ENCODE peak calls at places on chromosomes 2 and 18, in five cellular contexts. B is esophagus muscularis mucosa; J is trophoblast cell; P is CD8-positive, alpha-beta memory T cell; X is mammary epithelial cell. R is an unnamed sample. For H3K4me1, the result is how much of the 10 kb centered on the place peaks cover.

GRCh38 chr2:55490554-55490953 is 29.0 kb upstream of the CFAP36 start:
- DNase-seq in B (no peak), J (no peak), P (no peak), X (peak), R (peak)

GRCh38 chr18:54147439-54147838 is 77.0 kb downstream of the MBD2 start:
- DNase-seq in B (no peak), J (no peak), P (no peak), X (no peak), R (no peak)

GRCh38 chr2:168194784-168195522 is 52.4 kb downstream of the STK39 start:
- DNase-seq in B (no peak), J (no peak), P (no peak), X (no peak), R (no peak)

GRCh38 chr2:134778372-134778771 is 59.6 kb upstream of the TMEM163 start:
- DNase-seq in B (no peak), J (no peak), P (no peak), X (no peak), R (no peak)

GRCh38 chr18:38586327-38586726 is 1020.7 kb upstream of the CELF4 start:
- DNase-seq in B (no peak), J (no peak), P (no peak), X (no peak), R (no peak)

GRCh38 chr18:23154823-23155517 is 19.7 kb downstream of the CABLES1 start:
- DNase-seq in B (no peak), J (no peak), P (no peak), X (no peak), R (no peak)

GRCh38 chr18:2780750-2781149 is 66.1 kb upstream of the EMILIN2 start:
- DNase-seq in B (no peak), J (no peak), P (no peak), X (no peak), R (no peak)

GRCh38 chr2:229520582-229521221 is 193.7 kb downstream of the DNER start:
- DNase-seq in B (no peak), J (no peak), P (no peak), X (no peak), R (peak)

GRCh38 chr18:50686409-50686808 is 126.5 kb downstream of the MAPK4 start:
- DNase-seq in B (no peak), J (no peak), P (no peak), X (no peak), R (no peak)

GRCh38 chr2:118859157-118859770 is 11.8 kb upstream of the EN1 start:
- DNase-seq in B (no peak), J (no peak), P (no peak), X (no peak), R (no peak)

GRCh38 chr18:30487962-30488361 is 554.6 kb downstream of the DSC3 start:
- DNase-seq in B (no peak), J (no peak), P (no peak), X (peak), R (no peak)

GRCh38 chr2:24857741-24858140 is 62.3 kb downstream of the ADCY3 start:
- DNase-seq in B (no peak), J (no peak), P (no peak), X (no peak), R (no peak)

GRCh38 chr18:48020337-48021250 is 90.1 kb upstream of the SMAD2 start:
- DNase-seq in B (no peak), J (no peak), P (no peak), X (no peak), R (no peak)

GRCh38 chr2:17387591-17387990 is 130.6 kb downstream of the RAD51AP2 start:
- DNase-seq in B (no peak), J (no peak), P (no peak), X (peak), R (no peak)

GRCh38 chr2:198137733-198138132 is 333.3 kb downstream of the PLCL1 start:
- DNase-seq in B (no peak), J (no peak), P (no peak), X (no peak), R (no peak)

GRCh38 chr18:424071-424868 is 76.2 kb downstream of the COLEC12 start:
- DNase-seq in B (no peak), J (no peak), P (no peak), X (no peak), R (peak)

GRCh38 chr2:52145005-52145404 is 1113.1 kb upstream of the NRXN1 start:
- DNase-seq in B (no peak), J (no peak), P (no peak), X (no peak), R (no peak)

GRCh38 chr18:31041346-31042067 is 1.0 kb downstream of the DSC3 start:
- DNase-seq in B (no peak), J (peak), P (no peak), X (peak), R (no peak)

GRCh38 chr2:46802665-46803550 is 112.7 kb downstream of the MCFD2 start:
- DNase-seq in B (peak), J (no peak), P (no peak), X (no peak), R (no peak)

GRCh38 chr2:37599688-37600525 is 71.5 kb downstream of the CDC42EP3 start:
- DNase-seq in B (no peak), J (no peak), P (peak), X (no peak), R (no peak)

GRCh38 chr2:46202453-46202852 is 94.8 kb upstream of the EPAS1 start:
- DNase-seq in B (no peak), J (peak), P (no peak), X (no peak), R (no peak)

GRCh38 chr18:61950371-61950770 is 57.6 kb upstream of the RNF152 start:
- DNase-seq in B (peak), J (no peak), P (no peak), X (no peak), R (no peak)

GRCh38 chr2:37020887-37021796 is 54.8 kb upstream of the STRN start:
- DNase-seq in B (no peak), J (no peak), P (no peak), X (no peak), R (no peak)

GRCh38 chr18:56028514-56028913 is 440.5 kb upstream of the TCF4 start:
- DNase-seq in B (no peak), J (no peak), P (no peak), X (peak), R (no peak)

GRCh38 chr2:232592687-232593407 is 40.6 kb upstream of the EFHD1 start:
- DNase-seq in B (no peak), J (peak), P (no peak), X (peak), R (no peak)

GRCh38 chr18:54222922-54223567 is 1.4 kb downstream of the MBD2 start:
- DNase-seq in B (no peak), J (peak), P (peak), X (no peak), R (no peak)

GRCh38 chr2:189516546-189516945 is 64.0 kb downstream of the SLC40A1 start:
- DNase-seq in B (no peak), J (no peak), P (no peak), X (no peak), R (no peak)

GRCh38 chr18:58101291-58101706 is 57.3 kb downstream of the NEDD4L start:
- DNase-seq in B (no peak), J (no peak), P (no peak), X (no peak), R (no peak)

GRCh38 chr2:109466674-109467575 is 146.8 kb downstream of the SEPTIN10 start:
- DNase-seq in B (no peak), J (peak), P (no peak), X (peak), R (no peak)

GRCh38 chr2:110827518-110827917 is 95.1 kb downstream of the ACOXL start:
- DNase-seq in B (no peak), J (no peak), P (no peak), X (no peak), R (no peak)

GRCh38 chr2:4516362-4516761 is 813.0 kb downstream of the DCDC2C start:
- DNase-seq in B (no peak), J (no peak), P (no peak), X (no peak), R (no peak)

DNA sequence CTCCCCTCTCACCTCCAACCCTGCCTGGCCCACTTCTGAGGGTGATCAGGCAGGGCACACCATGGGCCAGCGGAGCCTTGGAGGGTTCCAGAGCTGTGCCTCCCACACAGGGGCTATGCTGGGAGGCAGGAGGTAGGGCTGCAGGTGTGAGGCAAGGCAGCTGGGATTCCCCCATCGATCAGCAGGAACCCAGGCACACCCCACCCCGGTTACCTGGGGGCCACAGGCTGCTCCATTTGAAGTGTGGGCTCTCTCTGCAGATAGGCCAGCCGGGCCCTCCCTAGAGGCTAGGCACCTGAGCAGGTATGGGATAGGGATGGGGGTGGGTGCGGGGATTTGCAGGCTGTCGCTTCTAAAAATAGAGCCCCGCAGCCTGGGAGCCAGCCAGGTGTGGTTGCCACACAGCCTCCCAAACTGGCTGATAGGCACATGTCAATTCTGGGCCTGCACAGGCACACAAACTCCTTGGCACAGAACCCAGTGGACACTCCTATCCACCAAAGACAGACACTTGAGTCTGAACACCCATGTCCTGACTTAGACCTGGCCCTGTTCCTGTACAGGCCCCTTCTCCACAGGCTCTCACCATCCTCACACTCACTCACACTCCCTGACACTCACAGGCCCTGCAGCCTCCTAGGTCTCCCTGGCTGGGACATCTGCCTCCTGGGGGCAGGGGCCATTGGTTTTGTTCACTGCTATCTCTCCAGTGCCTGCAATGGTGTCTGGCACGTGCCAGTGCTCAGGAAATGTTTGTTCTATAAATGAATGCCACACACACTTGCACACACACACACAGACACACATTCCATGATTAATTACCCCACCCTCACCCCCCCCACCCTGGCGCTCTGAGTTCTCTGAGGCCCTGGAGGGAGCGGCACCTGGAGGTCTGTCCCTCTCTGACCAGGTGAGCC is 73.4 kb downstream of the ZFP36L2 start:
- DNase-seq in B (no peak), J (no peak), P (no peak), X (no peak), R (no peak)
- H3K4me1 ChIP-seq in B (under half), J (under half), P (half or more), X (under half), R (under half)

DNA sequence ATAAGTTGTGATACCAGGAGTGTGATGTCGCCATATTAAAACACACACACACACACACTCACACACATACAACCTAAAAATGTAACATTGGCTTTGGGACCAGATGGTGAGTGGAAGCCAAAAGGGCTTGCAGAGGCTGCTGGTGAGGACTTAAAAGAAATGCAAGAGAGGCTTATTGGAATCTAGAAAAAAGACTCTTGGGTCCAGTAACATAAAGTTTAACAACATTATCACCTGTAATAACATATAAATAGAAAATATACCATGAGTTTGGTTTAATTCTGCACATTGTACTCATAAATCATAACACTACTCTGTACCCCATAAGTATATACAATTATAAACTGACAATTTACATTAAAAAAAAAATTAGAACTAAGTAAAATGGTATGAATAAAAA is 74.4 kb upstream of the MYCN start:
- DNase-seq in B (no peak), J (no peak), P (no peak), X (no peak), R (no peak)
- H3K4me3 ChIP-seq in B (no peak), J (no peak), P (no peak), X (no peak), R (no peak)

DNA sequence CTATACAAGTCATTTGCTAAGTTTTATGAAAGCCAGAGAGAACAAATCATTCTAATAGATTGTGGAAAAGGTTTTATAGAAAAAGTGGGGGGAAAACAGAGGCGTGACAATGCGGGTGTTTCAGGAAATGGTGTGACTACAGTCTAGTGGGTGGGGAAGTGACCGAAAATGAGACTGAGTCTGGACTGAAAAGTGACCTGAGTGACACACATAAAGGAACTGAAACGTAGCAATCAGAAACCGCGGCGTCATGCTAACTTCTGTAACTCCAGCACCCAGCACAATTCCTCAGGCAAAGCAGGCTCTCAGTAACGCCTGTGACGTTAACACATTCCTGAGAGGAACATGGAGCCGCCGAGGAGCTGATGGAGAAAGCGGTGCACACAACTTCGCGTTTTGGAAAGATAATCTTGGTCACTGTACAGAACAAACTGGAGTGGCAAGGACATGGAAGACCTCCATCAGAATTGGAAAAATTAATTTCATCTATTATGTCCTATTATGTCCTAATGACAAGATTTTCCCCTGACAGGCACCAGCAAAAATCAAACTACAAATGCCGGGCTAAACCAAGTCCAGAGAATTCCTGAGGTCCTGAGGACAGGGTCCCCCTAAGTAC is 1.4 kb upstream of the CD226 start:
- DNase-seq in B (no peak), J (peak), P (no peak), X (no peak), R (no peak)
- H3K4me1 ChIP-seq in B (under half), J (under half), P (half or more), X (under half), R (under half)

DNA sequence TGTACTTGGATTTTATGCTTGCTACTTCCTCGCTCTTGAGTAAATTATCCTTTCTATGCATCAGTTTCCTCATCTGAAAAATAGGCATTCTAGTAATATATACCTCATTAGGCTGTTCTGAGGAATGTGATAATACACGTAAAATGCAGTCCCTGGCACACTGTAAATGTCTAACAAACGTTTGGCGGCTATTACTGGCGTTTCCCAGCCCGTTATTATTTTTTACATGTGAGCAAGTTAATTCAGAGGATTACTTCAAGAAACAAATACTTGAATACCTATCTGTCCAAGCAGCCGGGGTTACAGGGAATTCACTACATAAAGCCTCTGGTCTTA is 586 bp upstream of the C2orf49 start:
- DNase-seq in B (no peak), J (no peak), P (no peak), X (no peak), R (no peak)
- H3K4me3 ChIP-seq in B (peak), J (peak), P (peak), X (peak), R (peak)

GRCh38 chr2:234491281-234491680 is 5.6 kb downstream of the ARL4C start:
- DNase-seq in B (no peak), J (no peak), P (peak), X (peak), R (no peak)

GRCh38 chr2:234490239-234491074 is 6.4 kb downstream of the ARL4C start:
- DNase-seq in B (no peak), J (no peak), P (peak), X (no peak), R (no peak)

GRCh38 chr2:234492687-234493086 is 4.2 kb downstream of the ARL4C start:
- DNase-seq in B (no peak), J (no peak), P (no peak), X (no peak), R (no peak)

GRCh38 chr2:234493117-234493516 is 3.8 kb downstream of the ARL4C start:
- DNase-seq in B (no peak), J (no peak), P (peak), X (no peak), R (no peak)

DNA sequence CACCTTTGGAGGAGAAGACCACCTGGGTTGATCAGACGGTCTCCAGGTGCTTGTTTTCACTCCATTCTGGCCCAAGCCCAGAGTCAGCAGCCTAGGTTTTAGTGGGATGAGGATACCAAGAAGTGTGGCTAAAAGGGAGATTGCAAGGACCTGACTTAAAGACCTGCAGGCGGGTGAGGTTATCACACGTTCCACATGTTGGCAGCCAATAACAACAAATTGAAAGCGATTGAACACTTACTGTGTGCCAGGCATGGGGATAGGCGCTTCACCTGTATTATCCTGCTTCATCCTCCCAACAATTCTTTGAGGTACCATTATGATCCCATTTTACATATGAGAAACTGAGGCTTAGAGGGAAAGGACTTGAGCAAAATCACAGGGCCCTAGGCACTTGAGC is 5.0 kb downstream of the ARL4C start:
- DNase-seq in B (no peak), J (no peak), P (peak), X (peak), R (no peak)
- H3K4me1 ChIP-seq in B (under half), J (under half), P (under half), X (under half), R (under half)

GRCh38 chr2:120711694-120712093 is 24.0 kb upstream of the GLI2 start:
- DNase-seq in B (no peak), J (no peak), P (no peak), X (no peak), R (no peak)

GRCh38 chr2:120712180-120712678 is 23.4 kb upstream of the GLI2 start:
- DNase-seq in B (no peak), J (no peak), P (no peak), X (no peak), R (no peak)

GRCh38 chr2:120708944-120709607 is 26.6 kb upstream of the GLI2 start:
- DNase-seq in B (no peak), J (no peak), P (no peak), X (no peak), R (no peak)

GRCh38 chr2:120709608-120710041 is 26.0 kb upstream of the GLI2 start:
- DNase-seq in B (no peak), J (no peak), P (no peak), X (no peak), R (no peak)

GRCh38 chr2:120710256-120710655 is 25.4 kb upstream of the GLI2 start:
- DNase-seq in B (no peak), J (no peak), P (no peak), X (no peak), R (no peak)
- H3K4me3 ChIP-seq in B (no peak), J (no peak), P (no peak), X (no peak), R (no peak)

GRCh38 chr2:156476516-156477206 is 40.5 kb downstream of the GPD2 start:
- DNase-seq in B (no peak), J (no peak), P (no peak), X (peak), R (no peak)

GRCh38 chr2:156473445-156473844 is 37.3 kb downstream of the GPD2 start:
- DNase-seq in B (no peak), J (no peak), P (no peak), X (no peak), R (no peak)

GRCh38 chr2:156472686-156473085 is 36.5 kb downstream of the GPD2 start:
- DNase-seq in B (no peak), J (no peak), P (no peak), X (no peak), R (no peak)

GRCh38 chr2:156476021-156476420 is 39.8 kb downstream of the GPD2 start:
- DNase-seq in B (no peak), J (no peak), P (no peak), X (no peak), R (no peak)

DNA sequence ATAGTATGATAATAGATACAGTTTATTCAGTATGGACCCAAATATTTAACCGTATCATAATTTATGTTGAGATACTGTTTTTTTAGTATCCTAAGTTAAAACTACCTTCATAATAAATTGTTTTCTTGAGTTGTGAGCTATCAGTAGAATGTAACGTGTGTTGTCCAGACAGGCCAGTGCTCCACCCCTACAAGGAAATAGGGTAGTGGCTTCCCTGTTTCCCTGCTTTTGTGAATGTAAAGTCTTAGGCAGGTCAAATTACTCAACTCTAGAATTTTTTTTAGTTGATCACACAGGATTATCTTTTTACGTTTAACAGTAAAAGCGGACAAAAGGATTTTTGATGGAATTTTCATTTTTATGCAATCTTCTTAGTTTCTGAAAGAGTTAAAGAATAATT is 38.1 kb downstream of the GPD2 start:
- DNase-seq in B (no peak), J (no peak), P (no peak), X (no peak), R (no peak)
- H3K4me1 ChIP-seq in B (under half), J (under half), P (under half), X (under half), R (under half)

R was measured in uterus.